ENCODE peak calls at places on chromosome 17, in five cellular contexts. W is GF-D8, R is AG10803, Q is nephron progenitor cell, M is HAP-1. G is an unnamed sample.

GRCh38 chr17:45046536-45047125 is 4.8 kb downstream of the DCAKD start:
- DNase-seq in W (no peak), R (no peak), Q (no peak), M (no peak), G (no peak)

GRCh38 chr17:19237389-19238166 is 412 bp downstream of the EPN2 start:
- DNase-seq in W (no peak), R (no peak), Q (peak; percentile 64), M (peak; percentile 48), G (peak; percentile 24)

GRCh38 chr17:50766222-50767023 is 895 bp downstream of the ANKRD40CL start:
- DNase-seq in W (no peak), R (no peak), Q (no peak), M (no peak), G (no peak)

GRCh38 chr17:43556292-43556691 is 10.2 kb upstream of the ETV4 start:
- DNase-seq in W (peak; percentile 29), R (peak; percentile 93), Q (peak; percentile 36), M (no peak), G (no peak)

GRCh38 chr17:46030752-46031151 is 31.7 kb downstream of the STH start:
- DNase-seq in W (no peak), R (no peak), Q (no peak), M (no peak), G (no peak)

GRCh38 chr17:60901806-60902205 is 224.2 kb downstream of the BCAS3 start:
- DNase-seq in W (no peak), R (peak; percentile 49), Q (no peak), M (no peak), G (no peak)

GRCh38 chr17:79975498-79976134 is 60.1 kb downstream of the TBC1D16 start:
- DNase-seq in W (no peak), R (no peak), Q (no peak), M (no peak), G (no peak)

GRCh38 chr17:78343099-78343432 is 16.8 kb downstream of the SOCS3 start:
- DNase-seq in W (peak; percentile 30), R (peak; percentile 95), Q (no peak), M (no peak), G (no peak)

GRCh38 chr17:60305141-60305540 is 86.8 kb downstream of the USP32 start:
- DNase-seq in W (peak; percentile 86), R (no peak), Q (no peak), M (no peak), G (no peak)

GRCh38 chr17:49365667-49366066 is 3.6 kb upstream of the ZNF652 start:
- DNase-seq in W (peak; percentile 17), R (peak; percentile 33), Q (no peak), M (peak; percentile 29), G (no peak)

GRCh38 chr17:80389011-80389995 is 25.7 kb upstream of the ENDOV start:
- DNase-seq in W (no peak), R (no peak), Q (no peak), M (no peak), G (no peak)

GRCh38 chr17:8012996-8013640 is 10.7 kb downstream of the GUCY2D start:
- DNase-seq in W (peak; percentile 10), R (no peak), Q (no peak), M (no peak), G (no peak)

GRCh38 chr17:19329839-19330238 is 32.7 kb downstream of the B9D1 start:
- DNase-seq in W (no peak), R (no peak), Q (no peak), M (no peak), G (no peak)

GRCh38 chr17:79965806-79966205 is 69.9 kb downstream of the TBC1D16 start:
- DNase-seq in W (no peak), R (no peak), Q (no peak), M (no peak), G (no peak)

GRCh38 chr17:75516619-75517276 is 420 bp downstream of the TSEN54 start:
- DNase-seq in W (no peak), R (peak; percentile 16), Q (peak; percentile 74), M (peak; percentile 37), G (peak; percentile 37)

GRCh38 chr17:17603895-17604225 is 12.4 kb upstream of the PEMT start:
- DNase-seq in W (no peak), R (no peak), Q (no peak), M (no peak), G (no peak)

GRCh38 chr17:8117980-8118768 is at the start of gene ALOXE3:
- DNase-seq in W (no peak), R (peak; percentile 52), Q (peak; percentile 43), M (peak; percentile 39), G (no peak)

GRCh38 chr17:18166894-18167293 is 16.7 kb upstream of the ALKBH5 start:
- DNase-seq in W (no peak), R (no peak), Q (no peak), M (peak; percentile 36), G (peak; percentile 28)

GRCh38 chr17:74881073-74881472 is 8.3 kb upstream of the FDXR start:
- DNase-seq in W (no peak), R (no peak), Q (no peak), M (no peak), G (no peak)

GRCh38 chr17:49003557-49004511 is 6.6 kb downstream of the IGF2BP1 start:
- DNase-seq in W (no peak), R (peak; percentile 49), Q (peak; percentile 68), M (peak; percentile 47), G (no peak)

GRCh38 chr17:19379306-19380075 is 1.2 kb downstream of the MAPK7 start:
- DNase-seq in W (no peak), R (no peak), Q (no peak), M (no peak), G (no peak)

GRCh38 chr17:66547170-66547865 is 244.9 kb downstream of the PRKCA start:
- DNase-seq in W (no peak), R (no peak), Q (no peak), M (no peak), G (no peak)

GRCh38 chr17:10604521-10604920 is 52.6 kb downstream of the MYH3 start:
- DNase-seq in W (no peak), R (no peak), Q (no peak), M (no peak), G (no peak)

GRCh38 chr17:2174471-2175293 is 119.8 kb downstream of the HIC1 start:
- DNase-seq in W (no peak), R (peak; percentile 82), Q (peak; percentile 43), M (no peak), G (no peak)

GRCh38 chr17:57518587-57519118 is 226.4 kb downstream of the CCDC182 start:
- DNase-seq in W (no peak), R (no peak), Q (no peak), M (no peak), G (no peak)

GRCh38 chr17:12024332-12024731 is 3.7 kb downstream of the MAP2K4 start:
- DNase-seq in W (no peak), R (peak; percentile 29), Q (no peak), M (no peak), G (no peak)

GRCh38 chr17:74601944-74602572 is 10.0 kb upstream of the CD300LD start:
- DNase-seq in W (no peak), R (peak; percentile 34), Q (peak; percentile 58), M (peak; percentile 56), G (peak; percentile 70)

GRCh38 chr17:49018116-49018612 is 21.0 kb downstream of the IGF2BP1 start:
- DNase-seq in W (no peak), R (no peak), Q (no peak), M (no peak), G (no peak)

GRCh38 chr17:32854177-32854576 is 22.7 kb downstream of the MYO1D start:
- DNase-seq in W (no peak), R (no peak), Q (no peak), M (no peak), G (no peak)

GRCh38 chr17:7393613-7394451 is 493 bp downstream of the PLSCR3 start:
- DNase-seq in W (no peak), R (no peak), Q (peak; percentile 67), M (peak; percentile 79), G (no peak)

GRCh38 chr17:80487511-80487910 is 11.1 kb upstream of the NPTX1 start:
- DNase-seq in W (no peak), R (no peak), Q (no peak), M (no peak), G (no peak)

GRCh38 chr17:58531661-58532554 is 17.5 kb upstream of the MTMR4 start:
- DNase-seq in W (no peak), R (peak; percentile 23), Q (peak; percentile 83), M (peak; percentile 75), G (peak; percentile 78)

GRCh38 chr17:51650202-51650601 is 389.9 kb downstream of the UTP18 start:
- DNase-seq in W (no peak), R (no peak), Q (no peak), M (no peak), G (no peak)

GRCh38 chr17:71765437-71765836 is 355.4 kb upstream of the SOX9 start:
- DNase-seq in W (no peak), R (no peak), Q (peak; percentile 26), M (no peak), G (peak; percentile 17)

GRCh38 chr17:8362651-8363332 is 13.7 kb downstream of the KRABD2 start:
- DNase-seq in W (no peak), R (peak; percentile 56), Q (no peak), M (no peak), G (no peak)

G was measured in HEK293T.